ENCODE peak calls at places on chromosome X, in ten cellular contexts. L, H, Z, C, P, N, Y, Q, S and A are unnamed samples.

GRCh38 chrX:46561931-46562721 is 11.4 kb upstream of the CHST7 start:
- DNase-seq in P (no peak), Q (no peak), H (no peak), Z (peak), N (no peak), C (no peak), S (no peak), Y (no peak), L (no peak), A (peak)

GRCh38 chrX:123803331-123803983 is 56.4 kb upstream of the XIAP start:
- DNase-seq in L (peak), Y (no peak), C (no peak), H (no peak), P (peak), S (no peak), Q (no peak), N (peak), Z (peak), A (no peak)

GRCh38 chrX:100964362-100964761 is 5.1 kb upstream of the ARL13A start:
- DNase-seq in N (no peak), P (no peak), S (no peak), Q (no peak), L (no peak), Z (no peak), C (no peak), Y (no peak), H (no peak), A (no peak)

GRCh38 chrX:68832101-68832416 is 3.2 kb downstream of the EFNB1 start:
- DNase-seq in H (peak), L (peak), S (peak), C (peak), Y (peak), P (no peak), Q (peak), N (peak), Z (peak), A (peak)

GRCh38 chrX:111812889-111813563 is 63.0 kb upstream of the TRPC5OS start:
- DNase-seq in Q (no peak), N (no peak), Z (no peak), C (no peak), L (no peak), Y (no peak), H (no peak), P (no peak), S (no peak), A (no peak)

GRCh38 chrX:24858004-24858746 is 157.6 kb downstream of the ARX start:
- DNase-seq in Z (no peak), L (peak), P (no peak), Q (no peak), C (no peak), H (no peak), Y (no peak), S (no peak), N (no peak), A (no peak)

GRCh38 chrX:40746536-40746935 is 11.2 kb upstream of the MED14 start:
- DNase-seq in H (no peak), Z (no peak), P (no peak), S (no peak), N (no peak), L (no peak), Y (no peak), Q (no peak), C (no peak), A (no peak)

GRCh38 chrX:68048774-68049173 is 384.5 kb downstream of the OPHN1 start:
- DNase-seq in C (no peak), Q (no peak), H (no peak), Z (no peak), S (no peak), P (no peak), Y (no peak), L (no peak), N (no peak), A (no peak)

GRCh38 chrX:107669276-107669675 is 41.0 kb downstream of the PRPS1 start:
- DNase-seq in S (no peak), Y (no peak), N (no peak), H (no peak), L (no peak), Z (no peak), C (no peak), P (no peak), Q (no peak), A (no peak)

GRCh38 chrX:123962006-123962485 is 540 bp downstream of the STAG2 start:
- DNase-seq in Z (no peak), S (no peak), H (no peak), N (no peak), Q (no peak), L (peak), Y (no peak), P (no peak), C (no peak), A (no peak)

GRCh38 chrX:43121637-43122036 is 343.7 kb upstream of the PPP1R2C start:
- DNase-seq in P (no peak), Z (no peak), H (no peak), L (peak), S (no peak), C (no peak), N (no peak), Q (peak), Y (peak), A (no peak)
- TF ChIP-seq CTCF in P (no peak), Z (no peak), H (no peak), L (no peak), S (no peak), C (no peak), N (no peak), Q (no peak), Y (peak), A (no peak)

DNA sequence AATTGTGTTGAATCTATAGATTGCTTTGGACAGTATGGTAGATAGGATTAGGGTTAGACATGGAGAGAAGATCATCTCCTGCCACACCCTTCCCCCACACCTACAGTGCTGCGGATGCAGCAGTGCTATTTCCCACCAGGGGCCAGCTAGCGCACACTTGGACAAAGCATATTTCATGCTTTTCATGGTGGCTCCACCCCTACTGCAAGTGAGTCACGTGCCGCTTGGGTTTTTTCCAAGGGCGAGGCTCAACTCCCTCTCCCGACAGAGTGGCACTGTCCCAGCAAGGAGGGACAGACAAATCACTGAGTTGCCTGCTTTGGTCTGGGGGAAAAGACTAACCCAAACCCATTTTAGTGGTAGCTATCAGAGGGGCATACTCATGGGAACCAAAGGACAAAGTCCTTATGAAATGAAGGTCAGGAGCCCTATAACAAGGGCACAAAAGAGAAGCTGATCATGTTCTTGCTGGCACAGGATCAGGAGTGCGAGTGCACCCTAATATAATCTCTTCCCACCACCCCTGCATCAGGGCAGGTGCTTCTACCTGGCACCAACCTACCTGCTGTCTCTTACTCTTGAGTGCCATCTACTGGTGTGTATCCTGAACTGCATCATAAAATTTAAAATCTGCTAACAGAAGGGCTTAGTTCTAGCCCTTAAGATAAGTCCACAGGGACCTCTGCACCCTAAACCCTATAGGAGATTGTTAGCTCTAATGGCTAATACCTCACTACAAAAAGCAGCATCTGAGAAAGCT is 55.1 kb upstream of the PGAM4 start:
- DNase-seq in S (no peak), C (peak), H (peak), Z (peak), P (peak), Q (no peak), Y (peak), N (no peak), L (peak), A (peak)
- TF ChIP-seq CTCF in S (no peak), C (peak), H (peak), Z (peak), P (peak), Q (no peak), Y (peak), N (peak), L (peak), A (peak)

DNA sequence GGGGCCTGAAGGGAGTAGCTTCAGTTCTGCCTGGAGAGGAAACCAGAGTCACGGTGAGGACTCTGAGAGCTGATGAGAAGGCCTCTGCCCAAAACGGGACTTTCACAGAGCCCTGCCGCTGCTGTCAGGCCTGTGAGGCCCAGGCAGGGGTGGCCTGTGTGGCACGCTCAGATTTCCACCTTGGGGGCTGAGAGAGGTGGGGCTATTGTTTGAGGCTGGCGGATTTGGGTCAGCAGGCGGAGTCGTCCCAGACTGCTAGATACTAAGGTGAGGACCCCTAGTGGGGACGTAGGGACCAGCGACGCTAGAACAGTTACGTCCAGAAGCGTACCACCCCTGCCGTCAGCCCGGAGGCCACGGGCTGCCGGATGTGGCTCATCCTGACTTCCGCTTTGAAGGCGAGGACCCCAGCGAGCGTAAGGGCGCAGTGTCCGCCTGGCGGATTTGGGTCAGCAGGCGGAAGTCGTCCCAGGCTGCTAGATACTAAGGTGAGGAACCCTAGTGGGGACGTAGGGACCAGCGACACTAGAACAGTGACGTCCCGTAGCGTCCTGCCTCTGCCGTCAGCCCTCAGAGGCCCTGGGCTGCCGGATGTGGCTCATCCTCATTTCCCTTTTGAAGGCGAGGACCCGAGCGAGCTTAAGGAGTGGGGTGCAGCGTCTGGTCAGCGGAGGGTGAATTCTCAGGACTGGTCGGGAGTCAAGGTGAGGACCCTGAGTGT is at the start of gene MAGEB1:
- DNase-seq in Z (no peak), Y (peak), S (no peak), Q (peak), P (no peak), N (no peak), L (no peak), H (no peak), C (no peak), A (no peak)
- TF ChIP-seq CTCF in Z (no peak), Y (no peak), S (no peak), Q (no peak), P (no peak), N (no peak), L (no peak), H (no peak), C (no peak), A (no peak)

DNA sequence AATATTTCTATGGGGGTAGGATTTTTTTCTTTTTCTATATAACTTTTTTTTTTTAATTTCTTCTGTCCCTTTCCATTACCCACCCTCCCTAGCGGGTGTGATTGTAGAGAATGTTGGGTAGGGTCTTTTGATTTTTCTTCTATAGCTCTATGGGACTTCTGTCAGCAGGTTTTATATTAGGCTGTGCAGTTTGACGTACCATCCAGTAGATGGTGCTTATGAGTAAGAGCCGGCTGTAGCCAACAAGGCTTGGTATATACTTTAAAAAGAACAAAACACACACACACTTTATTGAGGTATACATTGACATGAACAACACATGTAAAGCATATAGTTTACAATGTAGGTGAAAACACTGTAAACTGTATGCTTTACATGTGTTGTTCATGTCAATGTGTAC is 247.9 kb upstream of the POF1B start:
- DNase-seq in C (no peak), Q (no peak), Z (peak), S (no peak), H (no peak), Y (peak), P (no peak), L (no peak), N (no peak), A (no peak)
- TF ChIP-seq CTCF in C (peak), Q (peak), Z (peak), S (no peak), H (peak), Y (peak), P (no peak), L (peak), N (no peak), A (peak)